ENCODE peak calls at places on chromosomes 1 and 21, in five cellular contexts. U, P, M, W and V are unnamed samples.

GRCh38 chr1:33815061-33815460 is 48.8 kb upstream of the HMGB4 start:
- DNase-seq in U (no peak), P (no peak), M (no peak), W (no peak), V (no peak)

GRCh38 chr1:23908453-23909341 is 4.5 kb downstream of the CNR2 start:
- DNase-seq in U (no peak), P (no peak), M (no peak), W (no peak), V (no peak)

GRCh38 chr1:183724350-183725042 is 71.4 kb upstream of the APOBEC4 start:
- DNase-seq in U (no peak), P (no peak), M (no peak), W (no peak), V (no peak)

GRCh38 chr1:15723631-15724246 is 12.3 kb upstream of the SLC25A34 start:
- DNase-seq in U (no peak), P (peak; percentile 71), M (no peak), W (no peak), V (no peak)

GRCh38 chr1:179586107-179586823 is 5.4 kb upstream of the TDRD5 start:
- DNase-seq in U (no peak), P (peak; percentile 89), M (peak; percentile 76), W (peak; percentile 84), V (peak; percentile 78)

GRCh38 chr21:17921579-17922530 is 102.7 kb upstream of the C21orf91 start:
- DNase-seq in U (no peak), P (no peak), M (no peak), W (no peak), V (no peak)

GRCh38 chr1:186980400-186980799 is 151.7 kb downstream of the PLA2G4A start:
- DNase-seq in U (no peak), P (no peak), M (no peak), W (no peak), V (no peak)

GRCh38 chr1:37741130-37741529 is 23.8 kb downstream of the EPHA10 start:
- DNase-seq in U (no peak), P (no peak), M (no peak), W (no peak), V (no peak)

GRCh38 chr1:68136187-68136586 is 85.8 kb upstream of the DIRAS3 start:
- DNase-seq in U (no peak), P (no peak), M (no peak), W (no peak), V (no peak)

GRCh38 chr1:241926141-241926540 is 31.4 kb upstream of the BECN2 start:
- DNase-seq in U (no peak), P (no peak), M (no peak), W (no peak), V (no peak)

GRCh38 chr1:212612251-212612961 is 3.8 kb downstream of the ATF3 start:
- DNase-seq in U (no peak), P (no peak), M (no peak), W (no peak), V (no peak)

GRCh38 chr1:55974714-55975441 is 604.5 kb downstream of the PLPP3 start:
- DNase-seq in U (no peak), P (no peak), M (no peak), W (no peak), V (no peak)

GRCh38 chr1:82318921-82319320 is 518.2 kb downstream of the ADGRL2 start:
- DNase-seq in U (no peak), P (no peak), M (no peak), W (no peak), V (no peak)

GRCh38 chr1:75449998-75450397 is 160.9 kb downstream of the SLC44A5 start:
- DNase-seq in U (no peak), P (no peak), M (no peak), W (no peak), V (no peak)

GRCh38 chr1:206967096-206967851 is 3.0 kb downstream of the FCAMR start:
- DNase-seq in U (no peak), P (no peak), M (no peak), W (no peak), V (no peak)